ENCODE peak calls at places on chromosomes 12 and 14, in five cellular contexts. H is Right ventricle myocardium superior; E is T-helper 17 cell; O is left lung; S is activated T-helper 17 cell treated with anti-CD3 and anti-CD28 coated beads, Interleukin-2, amount 50 U/mL, for 72 hours. K is an unnamed sample.
A peak's percentile ranks its signal among the peaks of the same experiment; 100 is the strongest.

GRCh38 chr12:113270709-113271009 is 49.4 kb downstream of the TPCN1 start:
- ATAC-seq in H (no peak), E (no peak), O (no peak), S (no peak), K (no peak)

GRCh38 chr14:69050235-69051184 is 71.4 kb upstream of the ACTN1 start:
- ATAC-seq in H (no peak), E (no peak), O (no peak), S (no peak), K (no peak)

GRCh38 chr14:72521045-72521444 is 372.9 kb downstream of the DPF3 start:
- ATAC-seq in H (no peak), E (no peak), O (no peak), S (peak; percentile 74), K (no peak)

GRCh38 chr14:39762576-39763401 is 330.6 kb upstream of the FBXO33 start:
- ATAC-seq in H (no peak), E (peak; percentile 66), O (no peak), S (peak; percentile 99), K (peak; percentile 85)

GRCh38 chr12:119672194-119672593 is 4.3 kb downstream of the PRKAB1 start:
- ATAC-seq in H (no peak), E (no peak), O (no peak), S (no peak), K (no peak)

GRCh38 chr12:7217475-7218069 is 28.1 kb downstream of the PEX5 start:
- ATAC-seq in H (no peak), E (no peak), O (no peak), S (no peak), K (no peak)

GRCh38 chr14:70822706-70823185 is 13.4 kb upstream of the MAP3K9 start:
- ATAC-seq in H (peak; percentile 44), E (no peak), O (peak; percentile 31), S (no peak), K (no peak)

GRCh38 chr12:77845831-77846230 is 15.1 kb downstream of the NAV3 start:
- ATAC-seq in H (no peak), E (no peak), O (no peak), S (no peak), K (no peak)

GRCh38 chr14:59013672-59014298 is 174.7 kb upstream of the DAAM1 start:
- ATAC-seq in H (no peak), E (no peak), O (no peak), S (no peak), K (no peak)

GRCh38 chr12:95117178-95117599 is 43.8 kb upstream of the NR2C1 start:
- ATAC-seq in H (peak; percentile 95), E (peak; percentile 87), O (peak; percentile 84), S (peak; percentile 68), K (peak; percentile 76)

GRCh38 chr12:106223485-106224391 is 24.1 kb downstream of the CKAP4 start:
- ATAC-seq in H (peak; percentile 82), E (peak; percentile 57), O (peak; percentile 90), S (peak; percentile 73), K (peak; percentile 69)

GRCh38 chr14:92207012-92207927 is 85.5 kb downstream of the CPSF2 start:
- ATAC-seq in H (no peak), E (no peak), O (no peak), S (no peak), K (no peak)

GRCh38 chr12:10301103-10301502 is 6.6 kb upstream of the KLRD1 start:
- ATAC-seq in H (no peak), E (no peak), O (no peak), S (peak; percentile 12), K (no peak)

GRCh38 chr12:53174881-53175491 is 5.5 kb upstream of the ZNF740 start:
- ATAC-seq in H (peak; percentile 34), E (no peak), O (peak; percentile 80), S (no peak), K (no peak)

GRCh38 chr12:50099302-50100008 is 4.4 kb upstream of the GPD1 start:
- ATAC-seq in H (no peak), E (no peak), O (no peak), S (no peak), K (no peak)

GRCh38 chr12:103800252-103800771 is 40.7 kb downstream of the NT5DC3 start:
- ATAC-seq in H (peak; percentile 78), E (no peak), O (peak; percentile 75), S (no peak), K (no peak)

GRCh38 chr14:35352274-35353233 is 52.0 kb downstream of the NFKBIA start:
- ATAC-seq in H (peak; percentile 85), E (no peak), O (peak; percentile 21), S (no peak), K (peak; percentile 25)

GRCh38 chr12:22415342-22416309 is 81.1 kb upstream of the ST8SIA1 start:
- ATAC-seq in H (peak; percentile 94), E (no peak), O (peak; percentile 71), S (peak; percentile 42), K (no peak)

K was measured in stimulated activated memory B cell treated with anti-CD40 and anti-IgM and Interleukin-4, amounts not matched to agents 10 μg/mL and 1 μg/mL and 100 μg/mL, for 72 hours.